ENCODE peak calls at places on chromosomes 6 and 20, in nine cellular contexts. S is neural progenitor cell, V is PC-3, P is GM23338, K is HCT116, I is MM.1S, W is hepatocyte, O is OCI-LY7, C is SK-N-SH. Z is an unnamed sample.

GRCh38 chr6:144319193-144319592 is 34.1 kb downstream of the UTRN start:
- DNase-seq in S (no peak), V (no peak), P (no peak), K (no peak), I (no peak), W (no peak), O (no peak), C (no peak), Z (peak)

GRCh38 chr6:131197716-131198115 is 62.4 kb downstream of the AKAP7 start:
- DNase-seq in S (no peak), V (no peak), P (no peak), K (no peak), I (no peak), W (no peak), O (peak), C (no peak), Z (no peak)

GRCh38 chr20:53154540-53154939 is 182.4 kb downstream of the TSHZ2 start:
- DNase-seq in S (no peak), V (no peak), P (no peak), K (no peak), I (no peak), W (no peak), O (no peak), C (no peak), Z (peak)

GRCh38 chr20:61146006-61146405 is 106.1 kb upstream of the CDH4 start:
- DNase-seq in S (no peak), V (no peak), P (no peak), K (no peak), I (no peak), W (no peak), O (no peak), C (no peak), Z (no peak)

GRCh38 chr20:25274481-25274880 is 26.6 kb downstream of the PYGB start:
- DNase-seq in S (no peak), V (no peak), P (no peak), K (no peak), I (no peak), W (no peak), O (no peak), C (no peak), Z (no peak)

GRCh38 chr6:69735029-69735428 is 61.8 kb downstream of the LMBRD1 start:
- DNase-seq in S (no peak), V (peak), P (no peak), K (no peak), I (no peak), W (no peak), O (no peak), C (no peak), Z (no peak)

GRCh38 chr6:90885611-90886056 is 298.8 kb upstream of the MAP3K7 start:
- DNase-seq in S (no peak), V (peak), P (no peak), K (no peak), I (no peak), W (no peak), O (no peak), C (no peak), Z (peak)

GRCh38 chr20:23078994-23079364 is 7.1 kb downstream of the CD93 start:
- DNase-seq in S (peak), V (peak), P (peak), K (no peak), I (no peak), W (no peak), O (no peak), C (no peak), Z (no peak)

GRCh38 chr6:11852061-11852619 is 73.5 kb upstream of the ADTRP start:
- DNase-seq in S (peak), V (no peak), P (no peak), K (no peak), I (no peak), W (no peak), O (no peak), C (no peak), Z (no peak)

GRCh38 chr6:153959281-153959680 is 79.8 kb upstream of the OPRM1 start:
- DNase-seq in S (no peak), V (no peak), P (no peak), K (no peak), I (no peak), W (peak), O (no peak), C (no peak), Z (peak)

GRCh38 chr6:166005401-166005845 is 162.2 kb downstream of the TBXT start:
- DNase-seq in S (peak), V (no peak), P (peak), K (no peak), I (no peak), W (peak), O (no peak), C (no peak), Z (peak)

GRCh38 chr6:36793913-36794703 is 45.1 kb downstream of the CPNE5 start:
- DNase-seq in S (peak), V (no peak), P (peak), K (no peak), I (no peak), W (peak), O (peak), C (peak), Z (no peak)

GRCh38 chr6:124854338-124854922 is 107.8 kb upstream of the RNF217 start:
- DNase-seq in S (no peak), V (peak), P (no peak), K (no peak), I (peak), W (no peak), O (peak), C (no peak), Z (peak)

GRCh38 chr6:34916348-34916967 is 27.4 kb downstream of the ANKS1A start:
- DNase-seq in S (no peak), V (no peak), P (no peak), K (no peak), I (no peak), W (no peak), O (no peak), C (no peak), Z (no peak)

GRCh38 chr20:11159728-11160127 is 485.9 kb upstream of the JAG1 start:
- DNase-seq in S (no peak), V (no peak), P (no peak), K (no peak), I (no peak), W (peak), O (no peak), C (no peak), Z (peak)

GRCh38 chr6:14673201-14673600 is 555.6 kb downstream of the CD83 start:
- DNase-seq in S (no peak), V (peak), P (no peak), K (no peak), I (no peak), W (no peak), O (no peak), C (no peak), Z (peak)

GRCh38 chr20:51480507-51481270 is 61.8 kb downstream of the NFATC2 start:
- DNase-seq in S (no peak), V (no peak), P (no peak), K (no peak), I (no peak), W (no peak), O (no peak), C (no peak), Z (no peak)

GRCh38 chr6:6591778-6592388 is 3.4 kb downstream of the LY86 start:
- DNase-seq in S (no peak), V (no peak), P (no peak), K (no peak), I (no peak), W (no peak), O (peak), C (no peak), Z (no peak)

GRCh38 chr6:157107915-157108651 is 215.2 kb downstream of the TMEM242 start:
- DNase-seq in S (no peak), V (peak), P (no peak), K (no peak), I (no peak), W (peak), O (no peak), C (peak), Z (peak)

GRCh38 chr20:56781108-56781739 is 152.1 kb downstream of the TFAP2C start:
- DNase-seq in S (no peak), V (no peak), P (no peak), K (no peak), I (no peak), W (no peak), O (no peak), C (no peak), Z (peak)

GRCh38 chr20:10033905-10034304 is 882 bp upstream of the ANKEF1 start:
- DNase-seq in S (no peak), V (no peak), P (no peak), K (no peak), I (no peak), W (no peak), O (no peak), C (no peak), Z (no peak)

GRCh38 chr6:117840541-117840983 is 66.5 kb upstream of the SLC35F1 start:
- DNase-seq in S (peak), V (peak), P (peak), K (peak), I (peak), W (peak), O (peak), C (peak), Z (peak)

GRCh38 chr20:52219441-52219840 is 27.9 kb upstream of the ZFP64 start:
- DNase-seq in S (no peak), V (peak), P (peak), K (no peak), I (peak), W (no peak), O (peak), C (no peak), Z (no peak)

GRCh38 chr6:94323853-94324252 is 904.5 kb upstream of the EPHA7 start:
- DNase-seq in S (peak), V (peak), P (peak), K (no peak), I (no peak), W (peak), O (no peak), C (no peak), Z (no peak)

GRCh38 chr6:53744321-53744720 is 50.5 kb upstream of the LRRC1 start:
- DNase-seq in S (no peak), V (peak), P (no peak), K (no peak), I (no peak), W (peak), O (no peak), C (no peak), Z (no peak)

GRCh38 chr6:168535711-168536110 is 94.7 kb downstream of the SMOC2 start:
- DNase-seq in S (no peak), V (no peak), P (no peak), K (no peak), I (no peak), W (no peak), O (no peak), C (no peak), Z (no peak)

GRCh38 chr6:15962449-15962764 is 166.5 kb upstream of the MYLIP start:
- DNase-seq in S (no peak), V (peak), P (peak), K (no peak), I (no peak), W (no peak), O (peak), C (no peak), Z (peak)

GRCh38 chr6:81476881-81477280 is 275.6 kb downstream of the TENT5A start:
- DNase-seq in S (no peak), V (peak), P (no peak), K (no peak), I (no peak), W (no peak), O (no peak), C (no peak), Z (peak)

GRCh38 chr6:70651326-70651905 is 16.3 kb upstream of the SMAP1 start:
- DNase-seq in S (no peak), V (peak), P (no peak), K (no peak), I (peak), W (no peak), O (no peak), C (no peak), Z (no peak)

GRCh38 chr6:145711372-145711771 is 23.9 kb downstream of the EPM2A start:
- DNase-seq in S (no peak), V (no peak), P (no peak), K (no peak), I (no peak), W (no peak), O (no peak), C (no peak), Z (no peak)

GRCh38 chr6:145714731-145715130 is 20.6 kb downstream of the EPM2A start:
- DNase-seq in S (no peak), V (no peak), P (no peak), K (no peak), I (no peak), W (no peak), O (no peak), C (no peak), Z (no peak)

GRCh38 chr6:145715426-145715825 is 19.9 kb downstream of the EPM2A start:
- DNase-seq in S (no peak), V (no peak), P (no peak), K (no peak), I (no peak), W (no peak), O (no peak), C (no peak), Z (no peak)

DNA sequence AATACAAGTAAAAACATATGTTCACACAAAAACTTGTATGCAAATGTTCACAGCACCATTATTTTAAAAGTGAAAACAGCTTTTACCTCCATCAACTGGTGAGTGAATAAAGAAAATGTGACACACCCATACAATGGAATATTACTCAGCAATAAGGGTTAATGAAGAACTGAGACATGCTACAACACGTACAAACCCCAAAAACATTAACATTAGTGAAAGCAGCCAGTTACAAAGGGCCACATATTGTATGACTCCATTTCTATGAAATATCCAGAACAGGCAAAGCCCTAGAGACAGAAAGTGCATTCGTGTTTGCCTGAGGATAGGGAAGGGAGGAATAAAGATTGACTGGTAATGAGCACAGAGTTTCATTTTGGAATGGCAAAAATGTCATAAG is 21.6 kb downstream of the EPM2A start:
- DNase-seq in S (no peak), V (no peak), P (no peak), K (no peak), I (no peak), W (no peak), O (no peak), C (no peak), Z (no peak)
- TF ChIP-seq EZH2phosphoT487 in S (no peak), V (no peak), P (no peak), K (no peak), I (no peak), W (no peak), O (no peak), C (no peak), Z (no peak)

GRCh38 chr6:170117111-170117972 is 173.5 kb downstream of the DLL1 start:
- DNase-seq in S (no peak), V (no peak), P (no peak), K (no peak), I (no peak), W (no peak), O (no peak), C (no peak), Z (no peak)
- TF ChIP-seq EZH2phosphoT487 in S (no peak), V (no peak), P (no peak), K (no peak), I (no peak), W (no peak), O (no peak), C (no peak), Z (no peak)

DNA sequence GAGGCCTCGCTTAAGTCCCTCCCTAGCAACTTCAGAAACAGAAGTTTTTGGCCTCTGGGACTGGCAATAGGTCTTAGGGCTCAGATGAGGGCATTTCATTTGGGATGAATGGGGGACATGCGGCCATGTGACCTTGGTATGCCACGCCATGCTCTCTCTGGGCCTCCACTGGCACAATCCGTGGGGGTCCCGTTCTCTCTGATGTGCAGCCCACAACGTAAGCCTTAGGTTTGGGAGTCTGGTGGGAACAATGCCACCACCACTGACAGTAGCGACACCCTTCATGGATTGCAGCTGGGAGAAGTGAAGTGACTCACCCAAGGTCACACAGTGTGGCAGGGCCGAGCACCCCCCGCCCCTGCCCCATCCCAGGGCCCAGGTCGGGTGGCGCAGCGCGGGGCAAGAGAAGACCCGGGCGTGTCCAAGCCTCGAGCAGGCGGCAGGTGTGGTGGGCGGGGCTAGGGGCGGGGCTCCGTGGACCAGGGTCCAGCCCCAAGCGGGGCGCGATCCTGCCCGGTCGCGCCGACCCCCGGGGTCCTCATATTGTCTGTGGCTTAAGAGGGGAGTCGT is 864 bp upstream of the CEBPB start:
- DNase-seq in S (peak), V (peak), P (peak), K (no peak), I (peak), W (peak), O (peak), C (no peak), Z (peak)
- TF ChIP-seq EZH2phosphoT487 in S (no peak), V (no peak), P (no peak), K (no peak), I (no peak), W (no peak), O (no peak), C (no peak), Z (no peak)

DNA sequence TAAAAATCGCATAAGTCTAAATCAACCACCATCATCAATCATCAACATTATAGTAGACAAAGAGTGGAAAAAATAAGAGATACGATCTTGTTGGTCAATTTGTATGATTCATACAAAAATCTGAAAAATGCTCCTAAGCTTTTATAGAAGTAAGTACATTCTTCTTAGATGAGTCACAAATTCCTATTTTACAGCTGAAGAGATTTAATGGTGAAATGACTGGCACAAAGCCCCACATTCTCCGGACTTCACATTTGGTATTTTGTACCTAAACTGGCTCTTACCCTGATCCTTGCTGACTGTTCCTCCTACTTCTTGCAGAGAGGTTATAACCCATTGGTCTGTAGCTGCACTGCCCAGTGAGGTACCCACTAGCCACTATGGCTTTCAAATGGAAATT is 29.9 kb upstream of the PREP start:
- DNase-seq in S (no peak), V (peak), P (peak), K (peak), I (no peak), W (no peak), O (no peak), C (no peak), Z (peak)
- TF ChIP-seq EZH2phosphoT487 in S (no peak), V (no peak), P (no peak), K (no peak), I (no peak), W (no peak), O (no peak), C (no peak), Z (no peak)

DNA sequence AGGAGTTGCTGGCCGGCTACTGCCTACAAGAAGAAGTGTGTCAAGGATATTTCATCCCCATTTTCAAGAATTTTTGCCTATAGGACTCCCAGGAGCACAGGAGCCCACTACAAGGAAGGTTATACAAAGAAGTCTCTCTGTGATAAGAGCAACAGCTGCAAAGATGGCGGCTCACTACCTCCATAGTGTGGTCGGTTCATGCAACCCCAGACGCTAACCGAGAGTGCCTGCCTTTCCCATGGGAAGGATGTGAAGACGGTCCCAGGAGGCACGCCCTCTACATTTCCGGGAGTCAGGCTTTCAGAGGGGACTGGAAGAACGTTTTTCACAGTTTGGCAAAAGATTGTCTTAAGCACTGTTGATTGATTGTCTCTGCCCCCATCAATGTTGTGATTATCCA is 816.3 kb downstream of the QKI start:
- DNase-seq in S (no peak), V (no peak), P (no peak), K (no peak), I (no peak), W (no peak), O (no peak), C (no peak), Z (no peak)
- TF ChIP-seq EZH2phosphoT487 in S (no peak), V (no peak), P (no peak), K (no peak), I (no peak), W (no peak), O (no peak), C (no peak), Z (no peak)

DNA sequence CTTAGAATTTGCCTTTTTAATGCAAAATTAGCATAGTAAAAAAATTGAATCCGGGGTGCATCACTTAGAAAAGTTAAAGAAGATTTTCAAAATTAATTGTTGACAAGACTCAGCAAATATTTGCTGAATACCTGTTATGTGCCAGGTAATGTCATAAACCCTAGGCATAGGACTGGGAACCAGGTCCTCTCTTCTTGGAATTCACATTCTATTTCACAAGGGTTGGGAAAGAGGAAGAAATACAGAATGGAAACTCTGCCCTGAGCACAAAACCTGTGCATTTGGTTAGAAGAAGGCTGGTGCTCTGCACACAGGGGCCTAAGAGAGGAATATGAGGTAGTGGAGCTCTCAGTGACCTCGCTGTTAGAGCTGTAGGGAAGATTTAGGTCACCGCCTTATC is 573.8 kb upstream of the AGPAT4 start:
- DNase-seq in S (no peak), V (no peak), P (no peak), K (no peak), I (no peak), W (no peak), O (no peak), C (no peak), Z (no peak)
- TF ChIP-seq EZH2phosphoT487 in S (no peak), V (no peak), P (no peak), K (no peak), I (no peak), W (no peak), O (no peak), C (no peak), Z (no peak)

GRCh38 chr6:106525885-106526280 is 103.4 kb downstream of the RTN4IP1 start:
- DNase-seq in S (no peak), V (no peak), P (no peak), K (no peak), I (peak), W (no peak), O (peak), C (no peak), Z (no peak)

GRCh38 chr6:106527979-106528378 is 101.3 kb downstream of the RTN4IP1 start:
- DNase-seq in S (no peak), V (peak), P (no peak), K (peak), I (no peak), W (no peak), O (no peak), C (no peak), Z (peak)

GRCh38 chr6:106528521-106528920 is 100.8 kb downstream of the RTN4IP1 start:
- DNase-seq in S (no peak), V (no peak), P (no peak), K (no peak), I (no peak), W (no peak), O (no peak), C (no peak), Z (no peak)

GRCh38 chr6:106525111-106525884 is 104.0 kb downstream of the RTN4IP1 start:
- DNase-seq in S (no peak), V (peak), P (no peak), K (no peak), I (peak), W (no peak), O (peak), C (no peak), Z (no peak)

DNA sequence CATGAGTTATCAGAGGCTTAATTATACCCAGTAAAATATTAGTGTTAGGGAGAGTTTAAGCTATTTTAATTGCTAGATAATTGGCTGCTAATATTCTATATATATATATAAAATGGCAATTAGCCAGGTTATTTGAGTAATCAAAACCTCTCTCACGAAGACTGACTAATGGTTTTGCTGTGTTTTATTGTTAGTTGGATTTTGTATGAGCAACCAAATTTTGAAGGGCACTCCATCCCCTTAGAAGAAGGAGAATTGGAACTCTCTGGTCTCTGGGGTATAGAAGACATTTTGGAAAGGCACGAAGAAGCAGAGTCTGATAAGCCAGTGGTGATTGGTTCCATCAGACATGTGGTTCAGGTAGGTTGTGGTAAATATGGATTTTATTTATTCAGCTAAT is 102.2 kb downstream of the RTN4IP1 start:
- DNase-seq in S (no peak), V (peak), P (no peak), K (no peak), I (no peak), W (no peak), O (no peak), C (no peak), Z (peak)
- TF ChIP-seq EZH2phosphoT487 in S (no peak), V (no peak), P (no peak), K (no peak), I (no peak), W (no peak), O (no peak), C (no peak), Z (no peak)

Z was measured in GM23248.